ENCODE peak calls at places on chromosomes 16 and 17, in eight cellular contexts. One of them, this sample, is unnamed.

GRCh38 chr17:83192161-83192788 is 112.9 kb downstream of the METRNL start:
- DNase-seq in ascending aorta: peak; percentile 83
- DNase-seq in colonic mucosa: peak; percentile 17
- DNase-seq in prostate gland: no peak
- DNase-seq in OCI-LY7: no peak
- DNase-seq in K562: no peak
- DNase-seq in A549: no peak
- DNase-seq in heart left ventricle: peak; percentile 16
- DNase-seq in this sample: no peak

GRCh38 chr16:58021661-58022551 is 3.6 kb upstream of the MMP15 start:
- DNase-seq in prostate gland: no peak
- DNase-seq in ascending aorta: no peak
- DNase-seq in OCI-LY7: no peak
- DNase-seq in A549: no peak
- DNase-seq in heart left ventricle: no peak
- DNase-seq in K562: no peak
- DNase-seq in colonic mucosa: no peak
- DNase-seq in this sample: no peak

GRCh38 chr16:86502856-86503748 is 7.2 kb upstream of the FOXF1 start:
- DNase-seq in K562: no peak
- DNase-seq in OCI-LY7: no peak
- DNase-seq in prostate gland: no peak
- DNase-seq in A549: no peak
- DNase-seq in ascending aorta: no peak
- DNase-seq in heart left ventricle: no peak
- DNase-seq in colonic mucosa: no peak
- DNase-seq in this sample: no peak

GRCh38 chr16:67234180-67234597 is 7.3 kb downstream of the TMEM208 start:
- DNase-seq in A549: no peak
- DNase-seq in heart left ventricle: no peak
- DNase-seq in prostate gland: no peak
- DNase-seq in ascending aorta: no peak
- DNase-seq in OCI-LY7: no peak
- DNase-seq in colonic mucosa: no peak
- DNase-seq in K562: no peak
- DNase-seq in this sample: no peak

GRCh38 chr17:29867643-29868181 is 62.3 kb downstream of the SSH2 start:
- DNase-seq in colonic mucosa: no peak
- DNase-seq in ascending aorta: no peak
- DNase-seq in K562: no peak
- DNase-seq in OCI-LY7: peak; percentile 24
- DNase-seq in heart left ventricle: no peak
- DNase-seq in prostate gland: no peak
- DNase-seq in A549: no peak
- DNase-seq in this sample: no peak

GRCh38 chr17:51147641-51148040 is 5.7 kb upstream of the NME1 start:
- DNase-seq in OCI-LY7: no peak
- DNase-seq in prostate gland: no peak
- DNase-seq in colonic mucosa: no peak
- DNase-seq in ascending aorta: no peak
- DNase-seq in heart left ventricle: no peak
- DNase-seq in A549: no peak
- DNase-seq in K562: no peak
- DNase-seq in this sample: no peak

GRCh38 chr17:37818689-37819088 is 73.8 kb upstream of the HNF1B start:
- DNase-seq in heart left ventricle: no peak
- DNase-seq in prostate gland: peak; percentile 54
- DNase-seq in A549: peak; percentile 59
- DNase-seq in ascending aorta: no peak
- DNase-seq in OCI-LY7: no peak
- DNase-seq in colonic mucosa: peak; percentile 51
- DNase-seq in K562: no peak
- DNase-seq in this sample: no peak

GRCh38 chr16:1938316-1938715 is 4.7 kb downstream of the MSRB1 start:
- DNase-seq in prostate gland: no peak
- DNase-seq in A549: no peak
- DNase-seq in OCI-LY7: no peak
- DNase-seq in colonic mucosa: no peak
- DNase-seq in heart left ventricle: no peak
- DNase-seq in K562: no peak
- DNase-seq in ascending aorta: no peak
- DNase-seq in this sample: no peak

GRCh38 chr17:15409721-15410247 is 57.6 kb downstream of the CDRT4 start:
- DNase-seq in heart left ventricle: no peak
- DNase-seq in colonic mucosa: no peak
- DNase-seq in ascending aorta: peak; percentile 81
- DNase-seq in K562: no peak
- DNase-seq in prostate gland: no peak
- DNase-seq in A549: no peak
- DNase-seq in OCI-LY7: no peak
- DNase-seq in this sample: no peak

GRCh38 chr16:66905633-66906539 is 12.8 kb downstream of the CDH16 start:
- DNase-seq in A549: no peak
- DNase-seq in prostate gland: no peak
- DNase-seq in ascending aorta: no peak
- DNase-seq in K562: peak; percentile 92
- DNase-seq in OCI-LY7: peak; percentile 43
- DNase-seq in heart left ventricle: peak; percentile 83
- DNase-seq in colonic mucosa: peak; percentile 90
- DNase-seq in this sample: no peak

GRCh38 chr17:78284146-78284545 is 52.7 kb downstream of the TMEM235 start:
- DNase-seq in A549: peak; percentile 79
- DNase-seq in prostate gland: no peak
- DNase-seq in colonic mucosa: no peak
- DNase-seq in K562: no peak
- DNase-seq in ascending aorta: no peak
- DNase-seq in OCI-LY7: no peak
- DNase-seq in heart left ventricle: no peak
- DNase-seq in this sample: no peak

GRCh38 chr16:74297296-74297665 is 667 bp downstream of the PSMD7 start:
- DNase-seq in colonic mucosa: peak; percentile 35
- DNase-seq in K562: no peak
- DNase-seq in ascending aorta: peak; percentile 66
- DNase-seq in prostate gland: peak; percentile 8
- DNase-seq in A549: no peak
- DNase-seq in heart left ventricle: no peak
- DNase-seq in OCI-LY7: peak; percentile 50
- DNase-seq in this sample: peak; percentile 44

GRCh38 chr17:82957961-82958491 is 118.2 kb upstream of the ZNF750 start:
- DNase-seq in OCI-LY7: no peak
- DNase-seq in K562: no peak
- DNase-seq in A549: no peak
- DNase-seq in prostate gland: no peak
- DNase-seq in ascending aorta: no peak
- DNase-seq in heart left ventricle: no peak
- DNase-seq in colonic mucosa: no peak
- DNase-seq in this sample: no peak

GRCh38 chr16:59210955-59211541 is 476.9 kb upstream of the GOT2 start:
- DNase-seq in K562: no peak
- DNase-seq in ascending aorta: peak; percentile 61
- DNase-seq in OCI-LY7: no peak
- DNase-seq in heart left ventricle: peak; percentile 19
- DNase-seq in prostate gland: peak; percentile 8
- DNase-seq in A549: peak; percentile 96
- DNase-seq in colonic mucosa: no peak
- DNase-seq in this sample: no peak

GRCh38 chr17:4648741-4649140 is 7.3 kb upstream of the ALOX15 start:
- DNase-seq in OCI-LY7: no peak
- DNase-seq in A549: no peak
- DNase-seq in heart left ventricle: no peak
- DNase-seq in prostate gland: no peak
- DNase-seq in K562: no peak
- DNase-seq in ascending aorta: no peak
- DNase-seq in colonic mucosa: peak; percentile 75
- DNase-seq in this sample: no peak

GRCh38 chr17:46117117-46117516 is 76.1 kb downstream of the KANSL1 start:
- DNase-seq in prostate gland: no peak
- DNase-seq in colonic mucosa: no peak
- DNase-seq in A549: no peak
- DNase-seq in heart left ventricle: no peak
- DNase-seq in K562: no peak
- DNase-seq in ascending aorta: no peak
- DNase-seq in OCI-LY7: no peak
- DNase-seq in this sample: no peak

GRCh38 chr17:5651348-5651747 is 67.0 kb upstream of the NLRP1 start:
- DNase-seq in K562: no peak
- DNase-seq in OCI-LY7: no peak
- DNase-seq in heart left ventricle: no peak
- DNase-seq in colonic mucosa: no peak
- DNase-seq in A549: no peak
- DNase-seq in prostate gland: no peak
- DNase-seq in ascending aorta: no peak
- DNase-seq in this sample: no peak

GRCh38 chr16:54673353-54673752 is 257.3 kb upstream of the IRX5 start:
- DNase-seq in A549: peak; percentile 10
- DNase-seq in ascending aorta: no peak
- DNase-seq in K562: no peak
- DNase-seq in OCI-LY7: no peak
- DNase-seq in colonic mucosa: no peak
- DNase-seq in heart left ventricle: no peak
- DNase-seq in prostate gland: no peak
- DNase-seq in this sample: no peak

GRCh38 chr17:58487589-58488427 is at the start of gene HSF5:
- DNase-seq in colonic mucosa: no peak
- DNase-seq in K562: no peak
- DNase-seq in ascending aorta: no peak
- DNase-seq in OCI-LY7: no peak
- DNase-seq in heart left ventricle: no peak
- DNase-seq in A549: no peak
- DNase-seq in prostate gland: no peak
- DNase-seq in this sample: no peak

GRCh38 chr17:49450735-49451134 is 36.1 kb upstream of the PHB1 start:
- DNase-seq in K562: no peak
- DNase-seq in ascending aorta: no peak
- DNase-seq in OCI-LY7: peak; percentile 34
- DNase-seq in prostate gland: no peak
- DNase-seq in A549: no peak
- DNase-seq in colonic mucosa: no peak
- DNase-seq in heart left ventricle: no peak
- DNase-seq in this sample: no peak

GRCh38 chr16:12898556-12898955 is 2.8 kb upstream of the SHISA9 start:
- DNase-seq in prostate gland: no peak
- DNase-seq in K562: no peak
- DNase-seq in heart left ventricle: no peak
- DNase-seq in A549: no peak
- DNase-seq in OCI-LY7: peak; percentile 24
- DNase-seq in colonic mucosa: no peak
- DNase-seq in ascending aorta: no peak
- DNase-seq in this sample: no peak
- TF ChIP-seq CTCF in prostate gland: no peak
- TF ChIP-seq CTCF in K562: no peak
- TF ChIP-seq CTCF in heart left ventricle: no peak
- TF ChIP-seq CTCF in A549: no peak
- TF ChIP-seq CTCF in OCI-LY7: peak; percentile 60
- TF ChIP-seq CTCF in colonic mucosa: no peak
- TF ChIP-seq CTCF in ascending aorta: no peak
- TF ChIP-seq CTCF in this sample: no peak

GRCh38 chr17:40612510-40613244 is 34.9 kb downstream of the SMARCE1 start:
- DNase-seq in prostate gland: no peak
- DNase-seq in A549: no peak
- DNase-seq in ascending aorta: no peak
- DNase-seq in heart left ventricle: no peak
- DNase-seq in OCI-LY7: no peak
- DNase-seq in colonic mucosa: no peak
- DNase-seq in K562: no peak
- DNase-seq in this sample: peak; percentile 76
- H3K4me3 ChIP-seq in prostate gland: no peak overlapping the region
- H3K4me3 ChIP-seq in A549: no peak overlapping the region
- H3K4me3 ChIP-seq in ascending aorta: no peak overlapping the region
- H3K4me3 ChIP-seq in heart left ventricle: no peak overlapping the region
- H3K4me3 ChIP-seq in OCI-LY7: no peak overlapping the region
- H3K4me3 ChIP-seq in colonic mucosa: no peak overlapping the region
- H3K4me3 ChIP-seq in K562: no peak overlapping the region
- H3K4me3 ChIP-seq in this sample: no peak overlapping the region

GRCh38 chr16:21646091-21646490 is 6.3 kb downstream of the IGSF6 start:
- DNase-seq in heart left ventricle: no peak
- DNase-seq in ascending aorta: no peak
- DNase-seq in colonic mucosa: no peak
- DNase-seq in K562: no peak
- DNase-seq in A549: no peak
- DNase-seq in OCI-LY7: no peak
- DNase-seq in prostate gland: no peak
- DNase-seq in this sample: no peak

GRCh38 chr16:21643787-21644186 is 8.6 kb downstream of the IGSF6 start:
- DNase-seq in heart left ventricle: no peak
- DNase-seq in OCI-LY7: no peak
- DNase-seq in colonic mucosa: no peak
- DNase-seq in K562: no peak
- DNase-seq in A549: no peak
- DNase-seq in prostate gland: no peak
- DNase-seq in ascending aorta: no peak
- DNase-seq in this sample: no peak

GRCh38 chr16:21644674-21645073 is 7.7 kb downstream of the IGSF6 start:
- DNase-seq in heart left ventricle: no peak
- DNase-seq in colonic mucosa: no peak
- DNase-seq in K562: no peak
- DNase-seq in OCI-LY7: peak; percentile 42
- DNase-seq in ascending aorta: no peak
- DNase-seq in prostate gland: no peak
- DNase-seq in A549: no peak
- DNase-seq in this sample: no peak

GRCh38 chr16:21646721-21647561 is 5.5 kb downstream of the IGSF6 start:
- DNase-seq in ascending aorta: no peak
- DNase-seq in K562: no peak
- DNase-seq in heart left ventricle: no peak
- DNase-seq in colonic mucosa: peak; percentile 24
- DNase-seq in OCI-LY7: peak; percentile 91
- DNase-seq in A549: no peak
- DNase-seq in prostate gland: no peak
- DNase-seq in this sample: no peak

DNA sequence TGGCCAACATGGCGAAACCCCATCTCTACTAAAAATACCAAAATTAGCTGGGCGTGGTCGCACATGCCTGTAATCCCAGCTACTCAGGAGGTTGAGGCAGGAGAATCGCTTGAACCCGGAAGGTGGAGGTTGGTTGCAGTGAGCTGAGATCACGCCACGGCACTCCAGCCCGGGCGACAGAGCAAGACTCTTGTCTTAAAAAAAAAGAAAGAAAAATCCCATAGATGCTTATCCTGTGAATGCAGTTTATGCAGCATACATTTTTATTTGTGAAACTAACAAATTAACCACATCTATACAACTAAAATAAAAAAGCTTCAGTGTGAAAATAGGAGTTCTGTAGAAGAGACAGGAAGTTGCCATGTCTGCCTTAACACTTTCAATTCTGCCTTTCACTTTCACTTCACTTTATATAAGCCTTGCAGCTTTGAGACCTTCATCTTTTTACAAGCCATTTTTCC is 7.1 kb downstream of the IGSF6 start:
- DNase-seq in A549: no peak
- DNase-seq in prostate gland: no peak
- DNase-seq in colonic mucosa: no peak
- DNase-seq in K562: no peak
- DNase-seq in heart left ventricle: no peak
- DNase-seq in OCI-LY7: peak; percentile 86
- DNase-seq in ascending aorta: no peak
- DNase-seq in this sample: no peak
- H3K27ac ChIP-seq in A549: no peak overlapping the region
- H3K27ac ChIP-seq in prostate gland: no peak overlapping the region
- H3K27ac ChIP-seq in colonic mucosa: peak overlapping the region; percentile 56
- H3K27ac ChIP-seq in K562: no peak overlapping the region
- H3K27ac ChIP-seq in heart left ventricle: peak overlapping the region; percentile 20
- H3K27ac ChIP-seq in OCI-LY7: peak overlapping the region; percentile 95
- H3K27ac ChIP-seq in ascending aorta: peak overlapping the region; percentile 13
- H3K27ac ChIP-seq in this sample: peak overlapping the region; percentile 69

GRCh38 chr16:49987381-49987780 is 37.6 kb upstream of the CNEP1R1 start:
- DNase-seq in K562: no peak
- DNase-seq in OCI-LY7: no peak
- DNase-seq in prostate gland: no peak
- DNase-seq in ascending aorta: no peak
- DNase-seq in A549: no peak
- DNase-seq in colonic mucosa: no peak
- DNase-seq in heart left ventricle: no peak
- DNase-seq in this sample: no peak

GRCh38 chr16:49986351-49987124 is 38.5 kb upstream of the CNEP1R1 start:
- DNase-seq in heart left ventricle: no peak
- DNase-seq in ascending aorta: no peak
- DNase-seq in K562: no peak
- DNase-seq in prostate gland: no peak
- DNase-seq in OCI-LY7: no peak
- DNase-seq in A549: no peak
- DNase-seq in colonic mucosa: no peak
- DNase-seq in this sample: no peak
- TF ChIP-seq CTCF in heart left ventricle: no peak
- TF ChIP-seq CTCF in ascending aorta: no peak
- TF ChIP-seq CTCF in K562: no peak
- TF ChIP-seq CTCF in prostate gland: no peak
- TF ChIP-seq CTCF in OCI-LY7: no peak
- TF ChIP-seq CTCF in A549: no peak
- TF ChIP-seq CTCF in colonic mucosa: no peak
- TF ChIP-seq CTCF in this sample: no peak